ENCODE peak calls at places on chromosomes 1 and 21, in four cellular contexts. One of them, this sample, is unnamed. For H3K36me3, the result is how much of the 10 kb centered on the place peaks cover.

GRCh38 chr1:228270032-228270431 is 62.2 kb downstream of the OBSCN start:
- DNase-seq in neuronal stem cell: no peak
- DNase-seq in PC-3: peak
- DNase-seq in colonic mucosa: peak
- DNase-seq in this sample: no peak

GRCh38 chr1:62353853-62354252 is 34.6 kb upstream of the KANK4 start:
- DNase-seq in neuronal stem cell: no peak
- DNase-seq in PC-3: no peak
- DNase-seq in colonic mucosa: no peak
- DNase-seq in this sample: no peak

GRCh38 chr1:46406881-46407608 is 12.9 kb downstream of the FAAH start:
- DNase-seq in neuronal stem cell: peak
- DNase-seq in PC-3: no peak
- DNase-seq in colonic mucosa: no peak
- DNase-seq in this sample: no peak

GRCh38 chr1:6128276-6129081 is 51.6 kb downstream of the CHD5 start:
- DNase-seq in neuronal stem cell: no peak
- DNase-seq in PC-3: no peak
- DNase-seq in colonic mucosa: no peak
- DNase-seq in this sample: no peak

GRCh38 chr1:197327776-197328364 is 59.8 kb downstream of the CRB1 start:
- DNase-seq in neuronal stem cell: no peak
- DNase-seq in PC-3: peak
- DNase-seq in colonic mucosa: no peak
- DNase-seq in this sample: peak

GRCh38 chr1:192401832-192402231 is 85.0 kb downstream of the RGS21 start:
- DNase-seq in neuronal stem cell: no peak
- DNase-seq in PC-3: peak
- DNase-seq in colonic mucosa: no peak
- DNase-seq in this sample: no peak

GRCh38 chr1:30642391-30643120 is 80.8 kb downstream of the MATN1 start:
- DNase-seq in neuronal stem cell: no peak
- DNase-seq in PC-3: no peak
- DNase-seq in colonic mucosa: no peak
- DNase-seq in this sample: no peak

GRCh38 chr1:210293191-210293607 is 35.5 kb upstream of the HHAT start:
- DNase-seq in neuronal stem cell: no peak
- DNase-seq in PC-3: no peak
- DNase-seq in colonic mucosa: peak
- DNase-seq in this sample: no peak

GRCh38 chr1:54254055-54254454 is 54.1 kb downstream of the MRPL37 start:
- DNase-seq in neuronal stem cell: no peak
- DNase-seq in PC-3: peak
- DNase-seq in colonic mucosa: peak
- DNase-seq in this sample: no peak

GRCh38 chr1:227170361-227171166 is 147.7 kb downstream of the CDC42BPA start:
- DNase-seq in neuronal stem cell: no peak
- DNase-seq in PC-3: no peak
- DNase-seq in colonic mucosa: no peak
- DNase-seq in this sample: no peak

GRCh38 chr1:10517677-10517982 is 42.9 kb downstream of the PEX14 start:
- DNase-seq in neuronal stem cell: no peak
- DNase-seq in PC-3: no peak
- DNase-seq in colonic mucosa: no peak
- DNase-seq in this sample: no peak

GRCh38 chr1:163071381-163072255 is 2.5 kb downstream of the RGS4 start:
- DNase-seq in neuronal stem cell: peak
- DNase-seq in PC-3: peak
- DNase-seq in colonic mucosa: peak
- DNase-seq in this sample: no peak

GRCh38 chr1:16903054-16903453 is 7.3 kb downstream of the RNU1-2 start:
- DNase-seq in neuronal stem cell: no peak
- DNase-seq in PC-3: peak
- DNase-seq in colonic mucosa: no peak
- DNase-seq in this sample: no peak

GRCh38 chr1:229153955-229154548 is 116.9 kb upstream of the RAB4A start:
- DNase-seq in neuronal stem cell: no peak
- DNase-seq in PC-3: no peak
- DNase-seq in colonic mucosa: no peak
- DNase-seq in this sample: no peak

GRCh38 chr1:20725189-20726106 is 7.1 kb downstream of the SH2D5 start:
- DNase-seq in neuronal stem cell: no peak
- DNase-seq in PC-3: peak
- DNase-seq in colonic mucosa: no peak
- DNase-seq in this sample: no peak

GRCh38 chr1:226444901-226445300 is 37.0 kb upstream of the PARP1 start:
- DNase-seq in neuronal stem cell: no peak
- DNase-seq in PC-3: no peak
- DNase-seq in colonic mucosa: peak
- DNase-seq in this sample: no peak

GRCh38 chr1:77513839-77514763 is 168.4 kb downstream of the ZZZ3 start:
- DNase-seq in neuronal stem cell: peak
- DNase-seq in PC-3: no peak
- DNase-seq in colonic mucosa: no peak
- DNase-seq in this sample: peak

GRCh38 chr1:43279161-43279560 is 6.2 kb downstream of the C1orf210 start:
- DNase-seq in neuronal stem cell: no peak
- DNase-seq in PC-3: no peak
- DNase-seq in colonic mucosa: no peak
- DNase-seq in this sample: no peak

GRCh38 chr1:235825229-235825628 is 41.5 kb downstream of the LYST start:
- DNase-seq in neuronal stem cell: no peak
- DNase-seq in PC-3: no peak
- DNase-seq in colonic mucosa: no peak
- DNase-seq in this sample: no peak

GRCh38 chr1:14090062-14090461 is 390.1 kb downstream of the PRDM2 start:
- DNase-seq in neuronal stem cell: no peak
- DNase-seq in PC-3: no peak
- DNase-seq in colonic mucosa: no peak
- DNase-seq in this sample: no peak

GRCh38 chr21:17466166-17466565 is 46.7 kb upstream of the CXADR start:
- DNase-seq in neuronal stem cell: no peak
- DNase-seq in PC-3: peak
- DNase-seq in colonic mucosa: peak
- DNase-seq in this sample: no peak

GRCh38 chr1:36643391-36644270 is 160.9 kb upstream of the CSF3R start:
- DNase-seq in neuronal stem cell: no peak
- DNase-seq in PC-3: no peak
- DNase-seq in colonic mucosa: no peak
- DNase-seq in this sample: no peak

GRCh38 chr1:192756847-192757246 is 52.0 kb upstream of the RGS2 start:
- DNase-seq in neuronal stem cell: no peak
- DNase-seq in PC-3: no peak
- DNase-seq in colonic mucosa: no peak
- DNase-seq in this sample: no peak

GRCh38 chr1:67748630-67749029 is 63.6 kb downstream of the GADD45A start:
- DNase-seq in neuronal stem cell: no peak
- DNase-seq in PC-3: peak
- DNase-seq in colonic mucosa: peak
- DNase-seq in this sample: no peak
- H3K4me3 ChIP-seq in neuronal stem cell: no peak
- H3K4me3 ChIP-seq in PC-3: peak
- H3K4me3 ChIP-seq in colonic mucosa: no peak
- H3K4me3 ChIP-seq in this sample: no peak

GRCh38 chr1:116334868-116335649 is 38.0 kb upstream of the ATP1A1 start:
- DNase-seq in neuronal stem cell: no peak
- DNase-seq in PC-3: no peak
- DNase-seq in colonic mucosa: no peak
- DNase-seq in this sample: no peak
- H3K9ac ChIP-seq in neuronal stem cell: no peak
- H3K9ac ChIP-seq in PC-3: no peak
- H3K9ac ChIP-seq in colonic mucosa: peak
- H3K9ac ChIP-seq in this sample: no peak

DNA sequence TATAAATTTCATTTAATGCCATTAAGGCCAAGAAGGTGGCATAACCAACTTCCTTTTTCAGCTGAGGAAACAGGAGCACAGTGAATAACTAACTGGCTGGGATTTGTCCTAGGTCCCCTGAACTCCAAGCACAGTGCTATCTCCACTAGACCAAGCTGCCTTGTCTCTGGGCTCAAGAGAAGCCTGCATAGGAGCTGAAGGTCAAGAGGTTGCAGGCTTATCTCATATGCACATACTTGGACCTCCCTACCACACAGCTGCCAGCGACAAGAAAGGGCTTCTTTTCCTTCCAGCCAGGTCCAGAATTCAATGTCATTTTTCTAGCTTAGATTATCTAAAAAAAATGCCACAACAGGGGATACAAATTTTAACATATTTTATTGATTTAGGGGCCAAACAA is 27.1 kb downstream of the AK2 start:
- DNase-seq in neuronal stem cell: no peak
- DNase-seq in PC-3: no peak
- DNase-seq in colonic mucosa: no peak
- DNase-seq in this sample: no peak
- H3K36me3 ChIP-seq in neuronal stem cell: half or more
- H3K36me3 ChIP-seq in PC-3: under half
- H3K36me3 ChIP-seq in colonic mucosa: under half
- H3K36me3 ChIP-seq in this sample: half or more

DNA sequence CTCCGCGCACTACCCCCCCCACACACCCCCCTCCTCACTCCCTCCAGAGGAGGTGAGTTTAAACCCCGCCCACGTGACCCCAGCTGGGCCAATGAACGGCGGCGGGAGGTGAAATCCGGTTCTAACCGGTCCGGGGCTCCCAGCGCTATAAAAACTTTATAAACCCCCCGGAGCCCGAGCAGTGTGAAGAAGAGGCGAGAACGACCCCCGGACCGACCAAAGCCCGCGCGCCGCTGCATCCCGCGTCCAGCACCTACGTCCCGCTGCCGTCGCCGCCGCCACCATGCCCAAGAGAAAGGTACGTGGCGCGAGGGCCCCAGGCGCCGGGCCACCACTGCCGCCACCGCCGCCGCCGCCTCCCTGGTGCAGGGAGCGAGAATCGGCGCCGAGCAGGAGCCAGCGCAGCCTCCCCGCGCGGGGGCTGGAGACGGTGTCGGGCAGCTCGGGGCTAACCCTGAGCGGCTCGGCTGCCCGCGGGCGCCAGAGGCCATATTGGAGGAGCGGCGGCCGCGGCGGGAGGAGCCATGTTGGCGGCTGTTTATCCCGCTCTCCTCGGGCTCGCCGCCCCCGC is at the start of gene HMGN2:
- DNase-seq in neuronal stem cell: peak
- DNase-seq in PC-3: peak
- DNase-seq in colonic mucosa: peak
- DNase-seq in this sample: peak
- H3K4me3 ChIP-seq in neuronal stem cell: peak
- H3K4me3 ChIP-seq in PC-3: peak
- H3K4me3 ChIP-seq in colonic mucosa: peak
- H3K4me3 ChIP-seq in this sample: peak

DNA sequence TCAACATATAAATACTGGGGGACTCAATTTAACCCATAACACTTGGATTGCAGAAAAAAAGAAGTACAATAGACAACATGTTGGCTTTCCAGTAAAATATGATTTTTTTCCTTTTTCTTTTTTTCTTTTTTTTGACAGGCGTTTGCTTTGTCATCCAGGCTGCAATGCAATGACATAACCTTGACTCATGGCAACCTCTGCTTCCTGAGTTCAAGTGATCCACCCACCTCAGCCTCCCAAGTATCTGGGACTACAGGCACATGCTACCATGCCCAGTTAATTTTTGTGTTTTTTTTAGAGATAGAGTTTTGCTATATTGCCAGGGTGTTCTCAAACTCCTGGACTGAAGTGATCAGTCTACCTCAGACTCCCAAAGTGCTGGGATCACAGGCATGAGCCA is 1512.0 kb upstream of the PRMT6 start:
- DNase-seq in neuronal stem cell: no peak
- DNase-seq in PC-3: peak
- DNase-seq in colonic mucosa: no peak
- DNase-seq in this sample: no peak
- H3K9ac ChIP-seq in neuronal stem cell: no peak
- H3K9ac ChIP-seq in PC-3: no peak
- H3K9ac ChIP-seq in colonic mucosa: no peak
- H3K9ac ChIP-seq in this sample: no peak

GRCh38 chr1:2404142-2404889 is 8.0 kb downstream of the PEX10 start:
- DNase-seq in neuronal stem cell: no peak
- DNase-seq in PC-3: no peak
- DNase-seq in colonic mucosa: no peak
- DNase-seq in this sample: no peak
- H3K36me3 ChIP-seq in neuronal stem cell: half or more
- H3K36me3 ChIP-seq in PC-3: half or more
- H3K36me3 ChIP-seq in colonic mucosa: under half
- H3K36me3 ChIP-seq in this sample: half or more

GRCh38 chr1:109954180-109954579 is 30.4 kb upstream of the AHCYL1 start:
- DNase-seq in neuronal stem cell: no peak
- DNase-seq in PC-3: no peak
- DNase-seq in colonic mucosa: no peak
- DNase-seq in this sample: no peak

GRCh38 chr1:109960745-109961094 is 23.8 kb upstream of the AHCYL1 start:
- DNase-seq in neuronal stem cell: no peak
- DNase-seq in PC-3: no peak
- DNase-seq in colonic mucosa: no peak
- DNase-seq in this sample: no peak

GRCh38 chr1:109963864-109964263 is 20.7 kb upstream of the AHCYL1 start:
- DNase-seq in neuronal stem cell: no peak
- DNase-seq in PC-3: peak
- DNase-seq in colonic mucosa: no peak
- DNase-seq in this sample: no peak

GRCh38 chr1:109959632-109959973 is 25.0 kb upstream of the AHCYL1 start:
- DNase-seq in neuronal stem cell: no peak
- DNase-seq in PC-3: no peak
- DNase-seq in colonic mucosa: no peak
- DNase-seq in this sample: no peak

DNA sequence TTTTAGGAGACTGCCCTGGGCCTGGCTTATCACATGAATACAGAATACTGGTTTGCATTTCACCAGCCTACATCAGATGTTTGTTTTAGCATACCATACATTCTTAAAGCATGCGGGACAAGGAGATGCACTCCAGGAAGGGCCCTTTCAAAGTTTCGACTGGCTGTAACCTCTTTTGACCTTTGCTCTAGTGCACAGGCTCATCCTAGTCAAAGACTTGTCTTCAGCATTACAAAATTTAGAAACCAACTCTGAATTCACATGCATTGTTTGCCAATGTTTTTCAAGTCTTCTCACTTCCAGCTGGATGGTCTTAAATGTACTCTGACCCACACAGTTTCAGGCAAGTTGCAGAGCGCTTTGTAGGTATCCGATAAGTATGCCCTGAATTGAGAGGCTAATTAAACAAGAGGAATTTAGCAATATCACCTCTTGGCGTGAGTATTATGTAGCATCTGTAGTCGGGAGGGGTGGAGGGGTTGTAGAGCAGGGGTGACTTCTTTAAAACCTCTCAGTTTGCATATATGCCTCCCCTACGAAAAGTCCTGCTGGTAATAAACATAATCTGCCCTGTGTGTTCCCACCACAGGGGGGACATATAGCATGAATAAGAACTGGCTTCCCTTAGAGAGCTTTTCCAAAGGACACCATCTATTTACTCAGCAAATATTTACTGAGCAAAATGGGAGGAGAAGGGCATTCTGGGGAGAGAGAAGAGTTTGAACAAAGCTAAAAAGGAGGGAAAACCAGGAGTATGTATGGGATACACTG is 24.4 kb upstream of the AHCYL1 start:
- DNase-seq in neuronal stem cell: peak
- DNase-seq in PC-3: peak
- DNase-seq in colonic mucosa: peak
- DNase-seq in this sample: no peak
- H3K4me3 ChIP-seq in neuronal stem cell: no peak
- H3K4me3 ChIP-seq in PC-3: peak
- H3K4me3 ChIP-seq in colonic mucosa: no peak
- H3K4me3 ChIP-seq in this sample: peak

This sample was measured in SK-N-MC.